ENCODE peak calls at places on chromosomes 7 and 10, in seven cellular contexts. J is substantia nigra, C is left colon, R is transverse colon, X is hypothalamus, A is GM06990, G is NCI-H524 treated with DMSO at 0.1 percent for 48 hours. F is an unnamed sample.

GRCh38 chr10:113469796-113470195 is 83.1 kb upstream of the HABP2 start:
- DNase-seq in J (no peak), C (no peak), R (no peak), X (no peak), A (no peak), G (no peak), F (no peak)

GRCh38 chr7:45697576-45698136 is 123.5 kb downstream of the ADCY1 start:
- DNase-seq in J (no peak), C (no peak), R (no peak), X (no peak), A (no peak), G (no peak), F (peak)

GRCh38 chr7:102463841-102464576 is 654 bp downstream of the ALKBH4 start:
- DNase-seq in J (peak), C (no peak), R (no peak), X (no peak), A (no peak), G (no peak), F (no peak)

GRCh38 chr7:40220421-40220911 is 85.7 kb downstream of the SUGCT start:
- DNase-seq in J (no peak), C (no peak), R (no peak), X (no peak), A (no peak), G (no peak), F (no peak)

GRCh38 chr10:34449836-34450235 is 365.3 kb downstream of the PARD3 start:
- DNase-seq in J (no peak), C (no peak), R (no peak), X (no peak), A (no peak), G (no peak), F (no peak)

GRCh38 chr7:85447004-85447403 is 260.1 kb upstream of the SEMA3D start:
- DNase-seq in J (no peak), C (no peak), R (no peak), X (no peak), A (no peak), G (no peak), F (no peak)

GRCh38 chr10:70101668-70102067 is 31.0 kb downstream of the AIFM2 start:
- DNase-seq in J (no peak), C (no peak), R (no peak), X (no peak), A (no peak), G (no peak), F (no peak)

GRCh38 chr7:151494569-151495284 is 25.0 kb downstream of the RHEB start:
- DNase-seq in J (no peak), C (no peak), R (no peak), X (no peak), A (no peak), G (no peak), F (no peak)

GRCh38 chr10:29106287-29106686 is 182.6 kb upstream of the LYZL1 start:
- DNase-seq in J (no peak), C (no peak), R (no peak), X (no peak), A (no peak), G (no peak), F (no peak)

GRCh38 chr7:1758417-1758858 is 88.4 kb downstream of the ELFN1 start:
- DNase-seq in J (no peak), C (no peak), R (no peak), X (no peak), A (no peak), G (no peak), F (peak)

GRCh38 chr10:127987467-127988380 is 80.8 kb downstream of the PTPRE start:
- DNase-seq in J (no peak), C (no peak), R (no peak), X (no peak), A (no peak), G (no peak), F (no peak)

GRCh38 chr7:26397786-26398435 is 106.2 kb downstream of the SNX10 start:
- DNase-seq in J (peak), C (peak), R (peak), X (no peak), A (no peak), G (no peak), F (peak)

GRCh38 chr7:85014936-85015335 is 171.9 kb downstream of the SEMA3D start:
- DNase-seq in J (no peak), C (no peak), R (no peak), X (no peak), A (no peak), G (peak), F (no peak)

GRCh38 chr7:30787476-30787875 is 16.3 kb downstream of the MINDY4 start:
- DNase-seq in J (no peak), C (no peak), R (no peak), X (no peak), A (no peak), G (no peak), F (no peak)

F was measured in dorsolateral prefrontal cortex.